ENCODE peak calls at places on chromosomes 11 and 22, in six cellular contexts. W is stimulated activated CD8-positive, alpha-beta memory T cell treated with anti-CD3 and anti-CD28 coated beads, Interleukin-7, amount 100 ng/mL, for 48 hours; B is iris pigment epithelial cell; Q is KBM-7; Y is CD8-positive, alpha-beta T cell; E is amniotic stem cell. V is an unnamed sample.

GRCh38 chr11:116225236-116225635 is 547.6 kb downstream of the BUD13 start:
- DNase-seq in W (no peak), B (no peak), Q (no peak), Y (no peak), E (no peak), V (no peak)

GRCh38 chr11:79007811-79008294 is 433.0 kb downstream of the TENM4 start:
- DNase-seq in W (no peak), B (no peak), Q (no peak), Y (no peak), E (no peak), V (no peak)

GRCh38 chr22:20424937-20425587 is 12.6 kb downstream of the SCARF2 start:
- DNase-seq in W (no peak), B (no peak), Q (no peak), Y (no peak), E (no peak), V (no peak)

GRCh38 chr22:17337639-17338038 is 31.6 kb upstream of the CECR2 start:
- DNase-seq in W (no peak), B (no peak), Q (no peak), Y (no peak), E (no peak), V (no peak)

GRCh38 chr11:120869097-120869496 is 154.8 kb upstream of the TBCEL start:
- DNase-seq in W (no peak), B (no peak), Q (no peak), Y (no peak), E (no peak), V (no peak)

GRCh38 chr11:70738661-70739060 is 340.3 kb downstream of the CTTN start:
- DNase-seq in W (no peak), B (no peak), Q (no peak), Y (no peak), E (no peak), V (no peak)

GRCh38 chr11:69115586-69116560 is 39.9 kb upstream of the SMIM38 start:
- DNase-seq in W (no peak), B (no peak), Q (no peak), Y (no peak), E (no peak), V (no peak)

GRCh38 chr11:134626032-134626431 is 214.0 kb upstream of the B3GAT1 start:
- DNase-seq in W (no peak), B (no peak), Q (no peak), Y (no peak), E (no peak), V (no peak)

GRCh38 chr22:30261134-30261533 is 5.5 kb downstream of the OSM start:
- DNase-seq in W (no peak), B (no peak), Q (no peak), Y (no peak), E (no peak), V (no peak)

GRCh38 chr11:2213384-2213842 is 41.8 kb upstream of the TH start:
- DNase-seq in W (peak), B (no peak), Q (peak), Y (peak), E (no peak), V (no peak)

GRCh38 chr11:76783294-76783900 is at the start of gene TSKU:
- DNase-seq in W (no peak), B (no peak), Q (no peak), Y (no peak), E (no peak), V (no peak)

GRCh38 chr11:892106-892505 is 18.5 kb downstream of the CHID1 start:
- DNase-seq in W (no peak), B (no peak), Q (no peak), Y (no peak), E (no peak), V (no peak)

GRCh38 chr11:97367406-97368083 is 977.7 kb downstream of the JRKL start:
- DNase-seq in W (no peak), B (no peak), Q (no peak), Y (no peak), E (no peak), V (no peak)

GRCh38 chr22:50738649-50739227 is 734 bp downstream of the ACR start:
- DNase-seq in W (no peak), B (no peak), Q (no peak), Y (no peak), E (no peak), V (no peak)

GRCh38 chr11:3786781-3787428 is 10.4 kb downstream of the NUP98 start:
- DNase-seq in W (no peak), B (no peak), Q (no peak), Y (no peak), E (no peak), V (no peak)

GRCh38 chr11:18229501-18229900 is 7.1 kb downstream of the SAA4 start:
- DNase-seq in W (no peak), B (no peak), Q (no peak), Y (no peak), E (no peak), V (no peak)

GRCh38 chr22:23110190-23110921 is 31.4 kb downstream of the RSPH14 start:
- DNase-seq in W (no peak), B (no peak), Q (no peak), Y (no peak), E (no peak), V (no peak)

GRCh38 chr11:66510990-66511339 is 530 bp downstream of the BBS1 start:
- DNase-seq in W (no peak), B (no peak), Q (no peak), Y (no peak), E (no peak), V (no peak)

GRCh38 chr11:48055292-48056132 is 75.2 kb downstream of the PTPRJ start:
- DNase-seq in W (peak), B (peak), Q (peak), Y (peak), E (no peak), V (no peak)

GRCh38 chr22:37555029-37555428 is 5.3 kb upstream of the CDC42EP1 start:
- DNase-seq in W (no peak), B (no peak), Q (no peak), Y (no peak), E (no peak), V (no peak)

GRCh38 chr11:1706634-1707400 is 9.8 kb downstream of the KRTAP5-6 start:
- DNase-seq in W (no peak), B (no peak), Q (peak), Y (no peak), E (no peak), V (no peak)